ENCODE peak calls at places on chromosomes 5 and 9, in five cellular contexts. M, D, L, E and N are unnamed samples.

GRCh38 chr5:61089351-61089750 is 72.9 kb downstream of the SMIM15 start:
- DNase-seq in M (no peak), D (no peak), L (no peak), E (no peak), N (no peak)

GRCh38 chr9:26243722-26244121 is 565.5 kb upstream of the TUSC1 start:
- DNase-seq in M (no peak), D (no peak), L (no peak), E (no peak), N (no peak)

GRCh38 chr9:130791279-130791894 is 43.7 kb upstream of the ABL1 start:
- DNase-seq in M (no peak), D (no peak), L (no peak), E (no peak), N (no peak)

GRCh38 chr9:5832093-5832542 is 799 bp downstream of the ERMP1 start:
- DNase-seq in M (no peak), D (peak; percentile 69), L (peak; percentile 30), E (peak; percentile 17), N (peak; percentile 32)

GRCh38 chr5:101678494-101679193 is 617.4 kb downstream of the SLCO4C1 start:
- DNase-seq in M (peak; percentile 55), D (peak; percentile 34), L (peak; percentile 21), E (peak; percentile 1), N (peak; percentile 48)

GRCh38 chr9:101625871-101626270 is 31.1 kb upstream of the PPP3R2 start:
- DNase-seq in M (no peak), D (no peak), L (no peak), E (no peak), N (no peak)

GRCh38 chr5:107803728-107804127 is 133.0 kb upstream of the EFNA5 start:
- DNase-seq in M (no peak), D (no peak), L (no peak), E (no peak), N (no peak)

GRCh38 chr5:1204693-1205242 is 3.4 kb downstream of the SLC6A19 start:
- DNase-seq in M (no peak), D (peak; percentile 70), L (no peak), E (no peak), N (no peak)

GRCh38 chr9:86679979-86680378 is 267.3 kb downstream of the GAS1 start:
- DNase-seq in M (no peak), D (no peak), L (no peak), E (no peak), N (no peak)

GRCh38 chr5:72543811-72544210 is 36.6 kb upstream of the ZNF366 start:
- DNase-seq in M (no peak), D (no peak), L (no peak), E (no peak), N (no peak)

GRCh38 chr9:80467632-80468031 is 895.9 kb downstream of the TLE4 start:
- DNase-seq in M (no peak), D (no peak), L (no peak), E (no peak), N (no peak)

GRCh38 chr5:169635933-169636332 is 1.1 kb upstream of the DOCK2 start:
- DNase-seq in M (no peak), D (no peak), L (no peak), E (no peak), N (no peak)

GRCh38 chr5:154077692-154078091 is 38.9 kb downstream of the MFAP3 start:
- DNase-seq in M (no peak), D (no peak), L (no peak), E (no peak), N (no peak)

GRCh38 chr5:138032028-138032571 is 779 bp downstream of the FAM13B start:
- DNase-seq in M (no peak), D (no peak), L (peak; percentile 63), E (peak; percentile 33), N (peak; percentile 88)

GRCh38 chr5:23468658-23469057 is 38.8 kb upstream of the PRDM9 start:
- DNase-seq in M (no peak), D (no peak), L (no peak), E (no peak), N (no peak)

GRCh38 chr5:1515921-1516571 is 7.7 kb downstream of the LPCAT1 start:
- DNase-seq in M (no peak), D (no peak), L (no peak), E (no peak), N (no peak)

GRCh38 chr5:150434502-150434901 is 15.0 kb downstream of the RPS14 start:
- DNase-seq in M (no peak), D (peak; percentile 25), L (no peak), E (no peak), N (no peak)

GRCh38 chr9:94933429-94933828 is 206.9 kb downstream of the AOPEP start:
- DNase-seq in M (no peak), D (no peak), L (no peak), E (no peak), N (no peak)

GRCh38 chr9:106420511-106420944 is 442.4 kb upstream of the ZNF462 start:
- DNase-seq in M (no peak), D (no peak), L (no peak), E (peak; percentile 2), N (peak; percentile 71)